ENCODE peak calls at places on chromosomes 12 and 14, in six cellular contexts. T, R, Y, A, G and J are unnamed samples.

GRCh38 chr12:131825146-131825892 is 2.9 kb upstream of the MMP17 start:
- DNase-seq in R (peak), T (no peak), Y (peak), G (no peak), A (no peak), J (no peak)

GRCh38 chr14:22561661-22562579 is 27.1 kb downstream of the DAD1 start:
- DNase-seq in A (peak), R (no peak), Y (no peak), G (no peak), T (no peak), J (no peak)

GRCh38 chr12:32887058-32887457 is 9.5 kb downstream of the PKP2 start:
- DNase-seq in R (no peak), T (no peak), Y (no peak), G (no peak), A (no peak), J (no peak)

GRCh38 chr14:68631691-68632590 is 160.9 kb downstream of the ZFP36L1 start:
- DNase-seq in A (no peak), G (no peak), Y (no peak), T (no peak), R (no peak), J (no peak)

GRCh38 chr12:22321620-22322019 is 12.9 kb downstream of the ST8SIA1 start:
- DNase-seq in A (no peak), T (no peak), R (no peak), Y (peak), G (no peak), J (no peak)

GRCh38 chr14:81199084-81199483 is 21.7 kb downstream of the GTF2A1 start:
- DNase-seq in G (no peak), R (no peak), A (no peak), T (no peak), Y (no peak), J (no peak)

GRCh38 chr12:69712826-69713225 is 13.7 kb upstream of the BEST3 start:
- DNase-seq in R (no peak), G (no peak), Y (no peak), T (no peak), A (no peak), J (no peak)

GRCh38 chr14:104358528-104359300 is 220.3 kb downstream of the KIF26A start:
- DNase-seq in A (no peak), G (no peak), Y (no peak), R (no peak), T (no peak), J (no peak)

GRCh38 chr14:60515244-60515695 is 6.3 kb downstream of the SIX6 start:
- DNase-seq in T (no peak), G (no peak), R (no peak), A (no peak), Y (no peak), J (peak)

GRCh38 chr12:70507442-70507841 is 129.8 kb downstream of the PTPRB start:
- DNase-seq in R (no peak), G (peak), A (no peak), Y (peak), T (no peak), J (no peak)

GRCh38 chr14:94485944-94486841 is 10.2 kb upstream of the SERPINA9 start:
- DNase-seq in T (peak), A (peak), R (peak), G (peak), Y (peak), J (peak)

GRCh38 chr14:59677771-59678211 is 101.2 kb upstream of the CCDC175 start:
- DNase-seq in T (no peak), A (no peak), Y (peak), G (no peak), R (no peak), J (no peak)

GRCh38 chr14:32349322-32349721 is 20.2 kb downstream of the AKAP6 start:
- DNase-seq in A (no peak), Y (no peak), T (no peak), R (no peak), G (no peak), J (no peak)

GRCh38 chr12:7966558-7966957 is 30.6 kb upstream of the SLC2A3 start:
- DNase-seq in Y (peak), T (no peak), R (no peak), A (no peak), G (no peak), J (no peak)

GRCh38 chr12:44571031-44571550 is 305.0 kb downstream of the NELL2 start:
- DNase-seq in A (no peak), T (no peak), Y (no peak), G (no peak), R (no peak), J (no peak)

GRCh38 chr12:54214553-54215374 is 26.0 kb upstream of the SMUG1 start:
- DNase-seq in G (peak), R (peak), A (peak), Y (peak), T (peak), J (peak)

GRCh38 chr12:70535896-70536374 is 101.3 kb downstream of the PTPRB start:
- DNase-seq in A (no peak), Y (peak), R (no peak), T (no peak), G (no peak), J (no peak)

GRCh38 chr12:68910128-68910527 is 22.8 kb downstream of the CPM start:
- DNase-seq in G (no peak), R (peak), A (no peak), Y (peak), T (no peak), J (no peak)

GRCh38 chr12:95963104-95963503 is 20.0 kb downstream of the AMDHD1 start:
- DNase-seq in A (no peak), T (peak), G (no peak), R (no peak), Y (no peak), J (no peak)

GRCh38 chr14:90429764-90430163 is 32.9 kb downstream of the CALM1 start:
- DNase-seq in R (no peak), Y (no peak), A (no peak), T (no peak), G (no peak), J (no peak)

GRCh38 chr14:28375295-28375694 is 391.3 kb upstream of the FOXG1 start:
- DNase-seq in G (peak), A (no peak), R (peak), Y (peak), T (peak), J (peak)

GRCh38 chr12:26471560-26471959 is 276.2 kb downstream of the SSPN start:
- DNase-seq in T (no peak), G (no peak), A (no peak), Y (peak), R (peak), J (no peak)

GRCh38 chr14:72013606-72014129 is 81.4 kb downstream of the RGS6 start:
- DNase-seq in A (no peak), T (no peak), R (no peak), Y (no peak), G (no peak), J (no peak)

GRCh38 chr12:24596768-24597388 is 352.0 kb downstream of the BCAT1 start:
- DNase-seq in T (no peak), G (no peak), R (peak), A (no peak), Y (peak), J (no peak)

GRCh38 chr12:77940011-77940423 is 109.3 kb downstream of the NAV3 start:
- DNase-seq in A (no peak), Y (peak), T (peak), R (peak), G (peak), J (no peak)

GRCh38 chr12:130920711-130921381 is 32.9 kb upstream of the ADGRD1 start:
- DNase-seq in R (peak), A (no peak), Y (peak), G (no peak), T (no peak), J (no peak)

GRCh38 chr14:36579573-36580140 is 2.8 kb downstream of the NKX2-8 start:
- DNase-seq in T (no peak), Y (no peak), G (no peak), R (no peak), A (no peak), J (no peak)

GRCh38 chr14:66117600-66117999 is 368.6 kb upstream of the CCDC196 start:
- DNase-seq in R (peak), G (no peak), A (no peak), Y (peak), T (peak), J (no peak)

GRCh38 chr14:31867570-31867969 is 209.5 kb upstream of the ARHGAP5 start:
- DNase-seq in R (no peak), Y (no peak), G (no peak), T (no peak), A (no peak), J (no peak)

GRCh38 chr12:1805441-1806081 is 14.8 kb upstream of the LRTM2 start:
- DNase-seq in R (no peak), G (no peak), Y (no peak), T (no peak), A (no peak), J (no peak)

GRCh38 chr12:20040194-20040593 is 328.1 kb upstream of the PDE3A start:
- DNase-seq in T (no peak), A (no peak), G (no peak), Y (no peak), R (no peak), J (no peak)

GRCh38 chr12:15918066-15918465 is 6.9 kb downstream of the DERA start:
- DNase-seq in T (no peak), Y (no peak), A (no peak), R (no peak), G (no peak), J (no peak)
- TF ChIP-seq CTCF in T (no peak), Y (no peak), A (no peak), R (no peak), G (no peak), J (no peak)

DNA sequence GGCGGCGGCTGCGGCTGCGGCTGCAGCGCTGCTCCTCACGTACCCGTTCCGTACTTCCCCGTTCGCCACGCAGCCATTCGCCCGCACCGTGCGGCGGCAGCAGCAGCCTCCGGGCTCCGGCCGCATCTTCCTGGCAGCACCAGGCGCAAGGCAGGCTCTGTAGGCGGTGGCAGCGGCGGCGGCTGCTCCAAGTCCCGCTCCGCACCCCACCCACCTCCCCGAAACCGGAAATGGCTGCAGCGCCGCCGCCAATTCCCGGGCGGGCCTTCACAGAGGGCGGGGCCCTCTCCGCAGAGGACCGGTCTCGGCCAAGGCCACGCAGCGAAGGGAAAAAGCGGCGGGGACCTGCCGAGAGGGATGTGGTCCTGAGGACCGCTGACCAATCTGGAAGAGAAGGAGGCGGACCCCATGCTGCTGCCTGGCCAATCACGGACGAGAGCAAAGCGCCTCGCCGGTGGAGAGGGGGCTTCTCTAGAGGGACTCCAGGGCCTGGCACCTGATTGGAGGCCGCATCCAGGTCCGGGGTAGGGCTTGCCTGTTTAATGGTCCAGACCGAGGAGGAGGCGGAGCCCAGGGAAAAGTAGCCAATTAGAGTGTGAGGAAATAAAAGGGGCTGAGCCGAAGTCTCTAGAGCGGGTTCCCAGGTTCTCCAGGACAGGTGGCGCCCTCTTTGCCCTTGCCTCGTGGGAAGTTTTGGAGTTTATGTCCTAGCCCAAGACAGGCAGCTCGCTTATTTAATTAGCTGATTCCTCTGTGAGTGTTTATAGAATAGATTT is at the start of gene SPTLC2:
- DNase-seq in R (peak), A (peak), T (peak), G (peak), Y (peak), J (peak)
- TF ChIP-seq CTCF in R (no peak), A (no peak), T (no peak), G (no peak), Y (no peak), J (no peak)

GRCh38 chr12:56718167-56718566 is 6.9 kb downstream of the NACA start:
- DNase-seq in A (no peak), T (no peak), Y (no peak), R (no peak), G (no peak), J (no peak)
- TF ChIP-seq CTCF in A (no peak), T (no peak), Y (no peak), R (no peak), G (no peak), J (no peak)

GRCh38 chr12:123983822-123984485 is 10.9 kb downstream of the ZNF664 start:
- DNase-seq in A (peak), R (peak), T (peak), Y (peak), G (no peak), J (peak)
- TF ChIP-seq CTCF in A (peak), R (peak), T (peak), Y (peak), G (peak), J (no peak)

DNA sequence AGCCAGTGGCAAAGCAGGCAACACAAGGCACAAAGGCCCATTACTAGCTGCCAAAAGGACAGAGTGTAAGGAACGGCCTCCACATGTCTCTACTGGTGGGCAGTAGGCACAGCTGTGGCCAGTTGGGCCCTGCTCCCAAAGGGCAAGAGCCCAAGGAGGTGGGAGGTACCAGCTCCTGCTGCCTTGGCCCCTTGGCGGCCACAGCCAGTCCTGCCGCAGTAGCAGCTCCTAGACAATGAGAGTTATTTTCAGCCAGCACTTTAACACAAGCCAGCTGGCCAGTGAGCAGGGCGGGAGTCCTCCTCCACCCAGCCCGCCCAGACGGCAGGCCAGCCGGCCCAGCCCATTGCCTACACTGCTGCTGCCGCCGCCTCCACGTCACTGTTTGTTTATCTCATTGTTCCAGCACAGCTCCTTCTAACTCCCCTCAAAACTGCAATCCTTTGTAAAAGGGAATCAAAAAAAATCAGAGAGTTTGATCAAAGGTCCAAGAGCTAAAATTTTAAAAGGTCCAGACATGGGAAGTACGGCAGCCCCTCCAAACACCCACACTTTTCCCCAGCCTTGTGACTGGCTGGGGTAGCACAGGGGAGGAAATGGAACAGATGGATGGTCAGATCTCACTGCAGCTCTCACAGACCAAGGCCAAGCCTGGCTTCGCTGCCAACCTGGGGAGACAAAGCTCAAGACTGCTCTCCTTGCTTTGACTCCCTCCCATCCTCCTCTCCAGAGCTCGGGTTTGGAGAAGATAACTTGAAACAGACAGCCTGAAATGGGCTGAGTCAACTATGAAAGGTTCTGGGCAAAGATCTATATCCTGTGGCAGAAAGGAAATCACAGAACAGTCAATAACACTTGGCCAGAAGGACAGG is 33.5 kb downstream of the FMNL3 start:
- DNase-seq in A (no peak), G (no peak), T (no peak), Y (peak), R (peak), J (peak)
- TF ChIP-seq CTCF in A (no peak), G (no peak), T (no peak), Y (peak), R (peak), J (no peak)

GRCh38 chr12:51517800-51518199 is 73.2 kb upstream of the SCN8A start:
- DNase-seq in A (no peak), T (no peak), R (no peak), Y (peak), G (no peak), J (no peak)
- TF ChIP-seq CTCF in A (no peak), T (no peak), R (no peak), Y (peak), G (peak), J (no peak)